ENCODE peak calls at places on chromosomes 13 and 19, in eight cellular contexts. C is iPS DF 19.7; Z is Peyer's patch; R is stimulated activated CD8-positive, alpha-beta memory T cell treated with anti-CD3 and anti-CD28 coated beads, Interleukin-12 subunit alpha, Interleukin-12 subunit beta, amount 100 ng/mL, for 4 hours; D is germinal center; F is SHP77 treated with DMSO at 0.1 percent for 48 hours; Y is ovary; O is SK-N-SH. Q is an unnamed sample.

GRCh38 chr13:37403776-37404497 is 194.6 kb downstream of the POSTN start:
- DNase-seq in C (no peak), Z (no peak), R (no peak), D (no peak), F (no peak), Y (no peak), O (no peak), Q (no peak)

GRCh38 chr19:47581605-47582319 is 8.8 kb upstream of the ZNF541 start:
- DNase-seq in C (no peak), Z (no peak), R (no peak), D (no peak), F (no peak), Y (no peak), O (no peak), Q (no peak)

GRCh38 chr13:66875264-66875663 is 354.9 kb downstream of the PCDH9 start:
- DNase-seq in C (no peak), Z (no peak), R (no peak), D (no peak), F (no peak), Y (no peak), O (no peak), Q (no peak)

GRCh38 chr19:39196860-39197562 is at the start of gene NCCRP1:
- DNase-seq in C (no peak), Z (no peak), R (no peak), D (no peak), F (no peak), Y (no peak), O (peak), Q (peak)

GRCh38 chr13:48235100-48235813 is 2.3 kb downstream of the ITM2B start:
- DNase-seq in C (no peak), Z (no peak), R (no peak), D (no peak), F (no peak), Y (no peak), O (peak), Q (no peak)

GRCh38 chr13:110187501-110188161 is 119.3 kb downstream of the COL4A1 start:
- DNase-seq in C (no peak), Z (no peak), R (no peak), D (no peak), F (no peak), Y (no peak), O (peak), Q (no peak)

GRCh38 chr19:35262101-35262761 is 6.5 kb upstream of the USF2 start:
- DNase-seq in C (no peak), Z (peak), R (no peak), D (no peak), F (no peak), Y (peak), O (no peak), Q (no peak)

GRCh38 chr13:94201022-94201421 is 278.5 kb downstream of the DCT start:
- DNase-seq in C (no peak), Z (no peak), R (no peak), D (no peak), F (no peak), Y (no peak), O (no peak), Q (no peak)

GRCh38 chr19:3154957-3155736 is 19.3 kb downstream of the GNA15 start:
- DNase-seq in C (no peak), Z (peak), R (peak), D (peak), F (no peak), Y (no peak), O (peak), Q (peak)

GRCh38 chr13:98310485-98311199 is 133.6 kb upstream of the RNF113B start:
- DNase-seq in C (no peak), Z (no peak), R (no peak), D (no peak), F (no peak), Y (no peak), O (no peak), Q (no peak)

GRCh38 chr13:101996906-101997408 is 404.9 kb downstream of the FGF14 start:
- DNase-seq in C (no peak), Z (no peak), R (no peak), D (no peak), F (no peak), Y (no peak), O (no peak), Q (no peak)

GRCh38 chr13:36374063-36374462 is 27.9 kb upstream of the SPART start:
- DNase-seq in C (no peak), Z (no peak), R (no peak), D (no peak), F (no peak), Y (no peak), O (no peak), Q (no peak)

GRCh38 chr13:23462815-23463559 is 29.5 kb upstream of the SACS start:
- DNase-seq in C (no peak), Z (no peak), R (no peak), D (no peak), F (no peak), Y (no peak), O (no peak), Q (no peak)

GRCh38 chr13:89227356-89227755 is 1556.2 kb downstream of the SLITRK5 start:
- DNase-seq in C (no peak), Z (no peak), R (no peak), D (no peak), F (no peak), Y (no peak), O (no peak), Q (no peak)

GRCh38 chr19:55544776-55545439 is 435 bp downstream of the SBK3 start:
- DNase-seq in C (no peak), Z (no peak), R (no peak), D (no peak), F (no peak), Y (no peak), O (no peak), Q (peak)

GRCh38 chr13:53105881-53106280 is 77.3 kb downstream of the OLFM4 start:
- DNase-seq in C (no peak), Z (no peak), R (no peak), D (no peak), F (no peak), Y (no peak), O (no peak), Q (no peak)

GRCh38 chr13:108728370-108728769 is 99.0 kb downstream of the MYO16 start:
- DNase-seq in C (peak), Z (no peak), R (no peak), D (no peak), F (no peak), Y (no peak), O (no peak), Q (peak)

Q was measured in K562.